ENCODE peak calls at places on chromosome 17, in eight cellular contexts. L, E, R, J, U, T, M and G are unnamed samples.

GRCh38 chr17:77959926-77960521 is 1.5 kb downstream of the TNRC6C start:
- DNase-seq in U (no peak), R (no peak), M (peak), E (peak), L (no peak), J (peak), T (peak), G (no peak)

GRCh38 chr17:80426671-80427326 is 11.8 kb downstream of the ENDOV start:
- DNase-seq in E (peak), T (peak), J (peak), U (peak), R (peak), L (peak), M (peak), G (peak)

GRCh38 chr17:9230346-9230745 is 209.0 kb downstream of the NTN1 start:
- DNase-seq in M (peak), U (no peak), T (no peak), J (peak), E (no peak), L (no peak), R (no peak), G (no peak)

GRCh38 chr17:45429338-45430005 is 3.2 kb downstream of the ARHGAP27 start:
- DNase-seq in T (no peak), J (no peak), U (no peak), E (no peak), R (no peak), M (no peak), L (peak), G (no peak)

GRCh38 chr17:81046770-81047359 is 11.9 kb downstream of the BAIAP2 start:
- DNase-seq in T (no peak), U (no peak), L (no peak), R (no peak), J (no peak), E (no peak), M (no peak), G (no peak)

GRCh38 chr17:13204607-13205237 is 186.9 kb upstream of the ELAC2 start:
- DNase-seq in R (no peak), J (no peak), L (no peak), T (no peak), M (no peak), E (no peak), U (no peak), G (peak)

GRCh38 chr17:55706808-55707773 is 15.6 kb downstream of the TMEM100 start:
- DNase-seq in J (no peak), M (no peak), R (no peak), U (no peak), L (no peak), T (no peak), E (no peak), G (no peak)

GRCh38 chr17:4897198-4897657 is 2.1 kb upstream of the C17orf107 start:
- DNase-seq in E (no peak), M (no peak), L (no peak), R (no peak), T (no peak), J (no peak), U (no peak), G (no peak)

GRCh38 chr17:82388922-82389283 is 17.3 kb downstream of the UTS2R start:
- DNase-seq in T (no peak), M (no peak), L (no peak), E (no peak), U (no peak), J (no peak), R (no peak), G (no peak)

GRCh38 chr17:64110436-64111152 is 19.4 kb downstream of the ERN1 start:
- DNase-seq in R (no peak), M (no peak), T (no peak), E (no peak), U (no peak), J (no peak), L (no peak), G (no peak)

GRCh38 chr17:73759324-73760185 is 115.3 kb upstream of the SDK2 start:
- DNase-seq in T (peak), E (peak), L (no peak), M (no peak), R (peak), U (no peak), J (no peak), G (no peak)

GRCh38 chr17:16944334-16945140 is 27.4 kb downstream of the TNFRSF13B start:
- DNase-seq in U (no peak), L (peak), M (no peak), J (no peak), E (no peak), R (no peak), T (no peak), G (no peak)

GRCh38 chr17:32755045-32755805 is 121.7 kb downstream of the MYO1D start:
- DNase-seq in M (peak), T (peak), J (peak), E (peak), R (no peak), L (no peak), U (peak), G (peak)

GRCh38 chr17:48429156-48429555 is 858 bp downstream of the SKAP1 start:
- DNase-seq in E (no peak), T (no peak), M (no peak), U (no peak), R (no peak), J (no peak), L (peak), G (no peak)

GRCh38 chr17:28100936-28101335 is 58.5 kb downstream of the NLK start:
- DNase-seq in E (no peak), R (no peak), J (no peak), L (no peak), U (no peak), M (no peak), T (no peak), G (no peak)

GRCh38 chr17:20009302-20010098 is at the start of gene SPECC1:
- DNase-seq in T (peak), E (peak), U (peak), J (peak), M (peak), R (peak), L (peak), G (peak)

GRCh38 chr17:63445571-63446217 is 412 bp downstream of the CYB561 start:
- DNase-seq in R (no peak), M (no peak), L (peak), T (peak), E (peak), U (no peak), J (peak), G (peak)

GRCh38 chr17:75876190-75876937 is 2.0 kb downstream of the TRIM47 start:
- DNase-seq in L (peak), J (no peak), E (peak), R (peak), M (no peak), U (no peak), T (peak), G (no peak)

GRCh38 chr17:41967141-41967920 is 736 bp downstream of the CNP start:
- DNase-seq in L (peak), U (no peak), M (no peak), R (no peak), T (no peak), E (peak), J (peak), G (no peak)

GRCh38 chr17:80362428-80363119 is 52.4 kb upstream of the ENDOV start:
- DNase-seq in E (no peak), L (no peak), J (peak), T (no peak), U (no peak), R (peak), M (peak), G (no peak)

GRCh38 chr17:31549525-31550388 is 158.3 kb downstream of the RAB11FIP4 start:
- DNase-seq in E (peak), L (peak), R (peak), T (peak), U (peak), M (peak), J (peak), G (peak)

GRCh38 chr17:40542562-40543411 is 22.5 kb downstream of the CCR7 start:
- DNase-seq in E (peak), L (peak), T (no peak), J (peak), R (peak), M (peak), U (peak), G (no peak)

GRCh38 chr17:80774643-80775281 is 216.9 kb upstream of the CHMP6 start:
- DNase-seq in E (no peak), M (no peak), R (no peak), T (peak), J (no peak), L (peak), U (no peak), G (no peak)

GRCh38 chr17:57916925-57917858 is 38.0 kb downstream of the CUEDC1 start:
- DNase-seq in R (peak), E (peak), L (peak), J (peak), M (no peak), T (peak), U (no peak), G (no peak)

GRCh38 chr17:82080048-82080788 is 14.6 kb upstream of the DUS1L start:
- DNase-seq in U (no peak), E (no peak), M (no peak), T (no peak), L (no peak), J (no peak), R (no peak), G (no peak)

GRCh38 chr17:81831563-81831956 is 1.5 kb downstream of the MCRIP1 start:
- DNase-seq in J (no peak), E (no peak), M (no peak), R (no peak), L (no peak), U (no peak), T (no peak), G (no peak)

GRCh38 chr17:38444151-38444550 is 15.9 kb downstream of the ARHGAP23 start:
- DNase-seq in J (peak), L (peak), U (peak), R (peak), T (peak), M (peak), E (peak), G (peak)

GRCh38 chr17:38558751-38559024 is 47.1 kb downstream of the SRCIN1 start:
- DNase-seq in L (no peak), M (no peak), J (peak), T (no peak), U (no peak), R (no peak), E (no peak), G (no peak)

GRCh38 chr17:28371245-28372202 is at the start of gene SARM1:
- DNase-seq in U (peak), R (peak), T (peak), M (peak), E (peak), L (peak), J (peak), G (peak)

GRCh38 chr17:82668631-82669099 is 20.4 kb upstream of the WDR45B start:
- DNase-seq in U (peak), L (peak), R (peak), J (peak), M (peak), T (peak), E (no peak), G (peak)

GRCh38 chr17:76005263-76006149 is 4.9 kb downstream of the CDK3 start:
- DNase-seq in E (peak), L (peak), R (peak), T (peak), J (peak), U (peak), M (peak), G (no peak)

GRCh38 chr17:78040561-78041400 is 82.3 kb downstream of the TNRC6C start:
- DNase-seq in U (peak), J (peak), M (peak), E (peak), T (peak), L (peak), R (peak), G (peak)

GRCh38 chr17:67689534-67690177 is 28.1 kb upstream of the NOL11 start:
- DNase-seq in R (peak), L (peak), U (peak), M (peak), T (peak), J (peak), E (peak), G (peak)

GRCh38 chr17:17628388-17629008 is 37.0 kb upstream of the PEMT start:
- DNase-seq in R (no peak), E (no peak), T (no peak), U (no peak), M (no peak), J (peak), L (peak), G (no peak)